ENCODE peak calls at places on chromosomes 3 and 15, in nine cellular contexts. C, Q, F, B, W, T, V, R and U are unnamed samples.

GRCh38 chr3:126665221-126665936 is 10.5 kb upstream of the TXNRD3 start:
- DNase-seq in R (no peak), T (no peak), B (no peak), V (no peak), F (no peak), Q (no peak), W (no peak), C (no peak), U (no peak)

GRCh38 chr15:72033285-72033684 is 84.7 kb downstream of the MYO9A start:
- DNase-seq in Q (no peak), R (no peak), F (no peak), C (no peak), W (no peak), T (no peak), B (no peak), V (no peak), U (no peak)

GRCh38 chr3:29286841-29287240 is 6.0 kb downstream of the RBMS3 start:
- DNase-seq in R (no peak), F (no peak), B (peak; percentile 61), W (no peak), C (no peak), T (no peak), Q (no peak), V (peak; percentile 70), U (no peak)

GRCh38 chr15:87547470-87548181 is 708.9 kb downstream of the NTRK3 start:
- DNase-seq in W (no peak), F (no peak), V (peak; percentile 46), C (peak; percentile 68), T (no peak), B (peak; percentile 80), R (no peak), Q (no peak), U (no peak)

GRCh38 chr15:66802087-66803001 is 100.3 kb downstream of the SMAD6 start:
- DNase-seq in B (peak; percentile 57), V (peak; percentile 55), W (no peak), R (no peak), C (peak; percentile 58), F (no peak), Q (no peak), T (no peak), U (no peak)

GRCh38 chr3:56415672-56416071 is 52.6 kb downstream of the ERC2 start:
- DNase-seq in Q (no peak), B (peak; percentile 2), T (no peak), F (no peak), V (peak; percentile 11), R (no peak), C (no peak), W (no peak), U (no peak)

GRCh38 chr15:88657326-88658069 is 18.7 kb downstream of the ISG20 start:
- DNase-seq in C (no peak), W (no peak), T (peak; percentile 58), V (peak; percentile 69), R (peak; percentile 68), Q (no peak), B (peak; percentile 71), F (peak; percentile 43), U (no peak)

GRCh38 chr3:172808969-172809546 is 58.5 kb downstream of the ECT2 start:
- DNase-seq in W (peak; percentile 12), T (no peak), F (no peak), R (peak; percentile 53), B (peak; percentile 74), V (peak; percentile 71), C (no peak), Q (no peak), U (no peak)

GRCh38 chr3:161208931-161209330 is 12.2 kb upstream of the NMD3 start:
- DNase-seq in R (peak; percentile 14), F (no peak), V (no peak), B (no peak), T (no peak), Q (no peak), C (no peak), W (no peak), U (no peak)

GRCh38 chr3:134232146-134232545 is 18.5 kb downstream of the RYK start:
- DNase-seq in F (no peak), B (peak; percentile 37), R (no peak), T (no peak), V (peak; percentile 67), C (no peak), Q (no peak), W (no peak), U (no peak)

GRCh38 chr15:69712999-69713398 is 260.4 kb downstream of the RPLP1 start:
- DNase-seq in Q (no peak), R (peak; percentile 46), V (no peak), W (no peak), F (no peak), B (peak; percentile 29), C (no peak), T (no peak), U (no peak)

GRCh38 chr15:89138999-89139612 is 50.9 kb downstream of the ABHD2 start:
- DNase-seq in T (no peak), Q (no peak), W (no peak), B (no peak), V (peak; percentile 49), R (no peak), F (no peak), C (no peak), U (no peak)

GRCh38 chr3:177770821-177771220 is 573.5 kb upstream of the TBL1XR1 start:
- DNase-seq in W (no peak), V (peak; percentile 68), F (no peak), T (no peak), Q (no peak), B (no peak), C (no peak), R (no peak), U (no peak)

GRCh38 chr3:139906441-139906840 is 28.5 kb upstream of the CLSTN2 start:
- DNase-seq in B (peak; percentile 2), C (no peak), R (no peak), T (no peak), W (no peak), V (peak; percentile 41), Q (no peak), F (no peak), U (no peak)

GRCh38 chr15:25691544-25692430 is 171.3 kb downstream of the ATP10A start:
- DNase-seq in B (peak; percentile 43), F (no peak), C (peak; percentile 59), R (peak; percentile 17), T (no peak), W (no peak), V (peak; percentile 16), Q (no peak), U (no peak)

GRCh38 chr15:80985976-80986375 is 3.6 kb downstream of the MESD start:
- DNase-seq in Q (no peak), V (no peak), F (no peak), W (no peak), R (no peak), B (no peak), T (no peak), C (peak; percentile 21), U (no peak)

GRCh38 chr15:69468241-69469121 is 15.9 kb downstream of the RPLP1 start:
- DNase-seq in F (no peak), T (no peak), R (peak; percentile 88), C (peak; percentile 64), Q (peak; percentile 42), W (peak; percentile 83), V (peak; percentile 43), B (peak; percentile 44), U (peak; percentile 88)

GRCh38 chr3:172210355-172210754 is 171.0 kb downstream of the FNDC3B start:
- DNase-seq in T (no peak), V (peak; percentile 67), F (no peak), B (peak; percentile 46), C (peak; percentile 79), R (no peak), W (no peak), Q (no peak), U (no peak)

GRCh38 chr15:58746174-58746573 is 3.3 kb downstream of the ADAM10 start:
- DNase-seq in C (no peak), T (no peak), V (no peak), R (no peak), B (no peak), W (no peak), F (no peak), Q (no peak), U (no peak)